ENCODE peak calls at places on chromosome 9, in six cellular contexts. E is NCI-H460, P is keratinocyte, C is GOT3, Y is fibroblast of gingiva, J is astrocyte of the spinal cord. I is an unnamed sample.

GRCh38 chr9:129225815-129226214 is 47.8 kb upstream of the IER5L start:
- DNase-seq in J (peak), E (no peak), C (no peak), P (peak), Y (peak), I (peak)

GRCh38 chr9:120714846-120715231 is 569 bp upstream of the MEGF9 start:
- DNase-seq in E (no peak), Y (no peak), C (no peak), P (no peak), J (no peak), I (no peak)

GRCh38 chr9:86036555-86036954 is 62.8 kb downstream of the GOLM1 start:
- DNase-seq in P (no peak), Y (no peak), E (no peak), C (no peak), J (no peak), I (no peak)

GRCh38 chr9:16039103-16039987 is 486.5 kb downstream of the CCDC171 start:
- DNase-seq in E (no peak), J (peak), P (no peak), Y (no peak), C (no peak), I (no peak)

GRCh38 chr9:29456940-29457339 is 1883.7 kb upstream of the C9orf72 start:
- DNase-seq in Y (no peak), E (no peak), J (peak), P (no peak), C (no peak), I (no peak)

GRCh38 chr9:93123561-93124283 is 10.3 kb downstream of the NINJ1 start:
- DNase-seq in J (no peak), C (no peak), E (no peak), P (no peak), Y (no peak), I (no peak)

GRCh38 chr9:35835766-35836165 is 6.7 kb downstream of the TMEM8B start:
- DNase-seq in P (no peak), E (no peak), J (no peak), C (no peak), Y (no peak), I (no peak)

GRCh38 chr9:74573792-74574191 is 76.7 kb downstream of the RORB start:
- DNase-seq in C (no peak), J (peak), Y (peak), E (no peak), P (no peak), I (no peak)

GRCh38 chr9:71793386-71794105 is 25.2 kb upstream of the CEMIP2 start:
- DNase-seq in E (no peak), Y (peak), P (no peak), C (no peak), J (peak), I (peak)

GRCh38 chr9:86891091-86891490 is 56.2 kb downstream of the GAS1 start:
- DNase-seq in J (no peak), C (no peak), Y (peak), P (no peak), E (no peak), I (peak)

GRCh38 chr9:89376286-89376685 is 58.0 kb downstream of the SECISBP2 start:
- DNase-seq in Y (no peak), J (no peak), E (no peak), C (no peak), P (no peak), I (no peak)

GRCh38 chr9:126337690-126338426 is 11.2 kb downstream of the MVB12B start:
- DNase-seq in P (no peak), E (no peak), Y (no peak), C (no peak), J (no peak), I (no peak)

I was measured in adipocyte.